ENCODE peak calls at places on chromosome 7, in seven cellular contexts. G, E, N, H, C, Z and Q are unnamed samples.

GRCh38 chr7:130207642-130208041 is at the start of gene SSMEM1:
- DNase-seq in G (no peak), E (peak), N (no peak), H (no peak), C (peak), Z (peak), Q (peak)

GRCh38 chr7:3404490-3404889 is 103.4 kb downstream of the SDK1 start:
- DNase-seq in G (no peak), E (no peak), N (peak), H (no peak), C (peak), Z (peak), Q (peak)

GRCh38 chr7:70134029-70134445 is 535.8 kb downstream of the AUTS2 start:
- DNase-seq in G (no peak), E (no peak), N (no peak), H (no peak), C (no peak), Z (no peak), Q (peak)

GRCh38 chr7:46651561-46652088 is 730.6 kb upstream of the IGFBP3 start:
- DNase-seq in G (no peak), E (no peak), N (peak), H (no peak), C (peak), Z (no peak), Q (peak)

GRCh38 chr7:131826960-131827359 is 270.5 kb upstream of the PODXL start:
- DNase-seq in G (peak), E (no peak), N (no peak), H (no peak), C (peak), Z (no peak), Q (no peak)

GRCh38 chr7:98826811-98827231 is 43.0 kb downstream of the TMEM130 start:
- DNase-seq in G (peak), E (no peak), N (no peak), H (peak), C (no peak), Z (no peak), Q (no peak)

GRCh38 chr7:25933921-25934320 is 218.1 kb upstream of the NFE2L3 start:
- DNase-seq in G (no peak), E (no peak), N (no peak), H (no peak), C (no peak), Z (no peak), Q (no peak)

GRCh38 chr7:47461161-47461560 is 120.8 kb downstream of the TNS3 start:
- DNase-seq in G (no peak), E (no peak), N (no peak), H (peak), C (no peak), Z (peak), Q (no peak)

GRCh38 chr7:35255417-35255798 is 1.5 kb upstream of the TBX20 start:
- DNase-seq in G (peak), E (no peak), N (no peak), H (no peak), C (no peak), Z (no peak), Q (no peak)
- H3K4me3 ChIP-seq in G (no peak), E (no peak), N (no peak), H (no peak), C (no peak), Z (no peak), Q (no peak)

GRCh38 chr7:100865971-100866720 is 1.0 kb upstream of the TRIP6 start:
- DNase-seq in G (peak), E (no peak), N (no peak), H (peak), C (peak), Z (no peak), Q (peak)
- H3K4me3 ChIP-seq in G (no peak), E (no peak), N (peak), H (no peak), C (peak), Z (no peak), Q (peak)

GRCh38 chr7:105268056-105268455 is 120.7 kb downstream of the SRPK2 start:
- DNase-seq in G (no peak), E (peak), N (peak), H (no peak), C (peak), Z (peak), Q (peak)

GRCh38 chr7:105269397-105269796 is 119.3 kb downstream of the SRPK2 start:
- DNase-seq in G (no peak), E (peak), N (no peak), H (no peak), C (no peak), Z (no peak), Q (no peak)

GRCh38 chr7:105264707-105265106 is 124.0 kb downstream of the SRPK2 start:
- DNase-seq in G (no peak), E (no peak), N (no peak), H (no peak), C (no peak), Z (no peak), Q (no peak)

GRCh38 chr7:105268511-105269392 is 120.0 kb downstream of the SRPK2 start:
- DNase-seq in G (no peak), E (peak), N (peak), H (no peak), C (peak), Z (peak), Q (peak)

GRCh38 chr7:105267244-105267643 is 121.5 kb downstream of the SRPK2 start:
- DNase-seq in G (no peak), E (no peak), N (no peak), H (no peak), C (no peak), Z (no peak), Q (no peak)
- H3K4me3 ChIP-seq in G (no peak), E (no peak), N (no peak), H (no peak), C (peak), Z (no peak), Q (peak)

GRCh38 chr7:5064391-5065106 is 18.9 kb downstream of the RBAK start:
- DNase-seq in G (no peak), E (no peak), N (no peak), H (no peak), C (no peak), Z (peak), Q (no peak)
- H3K4me3 ChIP-seq in G (peak), E (no peak), N (peak), H (no peak), C (no peak), Z (no peak), Q (no peak)

DNA sequence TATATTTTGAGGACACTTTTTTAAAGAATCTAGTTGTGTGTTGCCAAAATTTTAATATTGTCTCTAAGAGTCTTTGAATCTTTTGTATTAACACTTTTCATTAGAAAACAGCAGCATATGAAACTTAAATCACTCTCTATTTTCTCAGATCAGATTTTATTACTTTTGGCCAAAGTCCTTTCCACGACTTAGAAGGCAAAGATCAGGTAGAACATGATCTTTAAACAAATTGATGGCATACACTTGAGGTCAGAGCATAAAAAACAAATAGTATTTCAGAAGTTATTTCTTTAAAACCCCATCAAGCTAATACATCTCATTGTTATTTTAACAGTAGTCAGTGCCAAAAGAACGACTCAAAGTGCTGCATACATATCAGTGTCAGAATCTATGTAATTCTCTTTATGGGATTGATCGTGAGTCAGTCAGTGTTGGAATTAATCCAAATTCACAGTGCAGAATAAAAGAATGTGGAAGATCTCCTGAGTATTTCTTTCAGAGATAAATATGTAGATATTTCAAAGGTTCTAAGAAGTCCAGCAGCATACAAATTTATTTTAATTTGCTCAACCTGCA is 9.6 kb upstream of the AGMO start:
- DNase-seq in G (no peak), E (no peak), N (no peak), H (no peak), C (peak), Z (peak), Q (peak)
- H3K4me3 ChIP-seq in G (no peak), E (no peak), N (no peak), H (no peak), C (no peak), Z (no peak), Q (no peak)

GRCh38 chr7:93574269-93574645 is 267 bp downstream of the CALCR start:
- DNase-seq in G (peak), E (no peak), N (no peak), H (no peak), C (no peak), Z (no peak), Q (no peak)
- H3K4me3 ChIP-seq in G (peak), E (no peak), N (no peak), H (peak), C (no peak), Z (no peak), Q (no peak)

DNA sequence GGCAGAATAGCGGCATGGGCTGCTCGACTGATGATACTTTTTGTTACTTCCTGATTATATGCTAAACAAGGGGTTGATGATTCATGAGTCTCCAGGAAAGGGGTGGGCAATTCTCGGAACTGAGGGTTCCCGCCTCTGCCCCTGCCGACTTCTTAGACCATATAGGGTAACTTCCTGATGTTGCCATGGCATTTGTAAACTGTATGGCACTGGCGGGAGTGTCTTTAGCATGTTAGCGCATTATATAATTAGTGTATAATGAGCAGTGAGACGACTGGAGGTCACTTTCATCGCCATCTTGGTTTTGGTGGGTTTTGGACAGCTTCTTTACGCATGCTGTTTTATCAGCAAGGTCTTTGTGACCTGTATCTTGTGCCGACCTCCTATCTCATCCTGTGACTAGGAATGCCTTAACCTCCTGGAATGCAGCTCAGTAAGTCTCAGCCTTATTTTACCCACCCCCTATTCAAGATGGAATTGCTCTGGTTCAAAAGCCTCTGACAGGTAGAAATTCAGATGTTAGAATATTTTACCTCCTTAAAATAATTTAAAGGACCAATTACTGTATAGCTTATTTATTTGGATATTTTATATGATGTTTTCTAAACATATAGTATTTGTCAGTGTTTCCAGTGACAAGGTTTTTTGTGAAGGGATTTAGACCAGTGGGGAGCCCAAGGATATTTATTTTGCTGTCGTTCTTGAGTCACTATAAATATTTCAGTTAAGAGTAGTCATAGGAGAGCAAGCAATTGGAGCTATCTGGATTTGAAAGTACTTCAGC is 90.1 kb upstream of the PIK3CG start:
- DNase-seq in G (peak), E (no peak), N (no peak), H (no peak), C (no peak), Z (peak), Q (no peak)
- H3K4me3 ChIP-seq in G (peak), E (peak), N (peak), H (no peak), C (no peak), Z (no peak), Q (no peak)

GRCh38 chr7:95594185-95594584 is 2.1 kb downstream of the PDK4 start:
- DNase-seq in G (no peak), E (no peak), N (no peak), H (no peak), C (no peak), Z (no peak), Q (no peak)

GRCh38 chr7:95596183-95597135 is at the start of gene PDK4:
- DNase-seq in G (peak), E (peak), N (peak), H (peak), C (peak), Z (peak), Q (no peak)

GRCh38 chr7:95598511-95598910 is 2.2 kb upstream of the PDK4 start:
- DNase-seq in G (no peak), E (no peak), N (no peak), H (no peak), C (no peak), Z (no peak), Q (no peak)

GRCh38 chr7:95593343-95593742 is 3.0 kb downstream of the PDK4 start:
- DNase-seq in G (no peak), E (no peak), N (no peak), H (no peak), C (no peak), Z (no peak), Q (peak)

DNA sequence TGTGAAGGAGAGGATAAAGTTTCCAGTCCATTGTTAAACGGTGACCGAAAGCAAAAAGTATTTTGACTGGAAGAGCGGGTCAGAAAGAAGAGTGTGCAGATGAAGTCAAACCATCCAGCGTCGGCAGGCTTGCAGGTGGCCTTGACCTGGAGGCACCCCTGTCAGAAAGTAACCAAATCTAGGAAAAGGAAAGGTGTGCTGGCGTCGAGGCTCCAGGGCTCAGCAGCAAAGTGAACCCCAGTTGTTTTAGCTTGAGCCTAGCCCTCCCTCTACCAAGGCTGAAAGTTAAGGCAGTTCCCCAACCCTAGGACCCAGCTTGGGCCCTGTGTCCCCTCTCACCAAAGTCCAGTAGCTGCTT is 512 bp downstream of the PDK4 start:
- DNase-seq in G (no peak), E (no peak), N (no peak), H (no peak), C (no peak), Z (no peak), Q (no peak)
- H3K4me3 ChIP-seq in G (peak), E (peak), N (peak), H (peak), C (no peak), Z (peak), Q (no peak)